ENCODE peak calls at places on chromosomes 6 and 20, in four cellular contexts. N is neural progenitor cell, O is mammary epithelial cell, B is PC-3. F is an unnamed sample.

GRCh38 chr20:52410182-52410647 is 218.6 kb upstream of the ZFP64 start:
- DNase-seq in O (no peak), B (no peak), N (no peak), F (peak; percentile 74)

GRCh38 chr6:26392932-26393636 is 9.0 kb upstream of the BTN3A1 start:
- DNase-seq in N (no peak), O (no peak), B (no peak), F (no peak)

GRCh38 chr20:49149281-49150045 is 38.7 kb downstream of the STAU1 start:
- DNase-seq in B (no peak), N (no peak), O (no peak), F (no peak)

GRCh38 chr6:25303234-25303633 is 24.1 kb downstream of the CARMIL1 start:
- DNase-seq in O (no peak), N (no peak), B (no peak), F (no peak)

GRCh38 chr20:52049001-52049731 is 142.4 kb downstream of the ZFP64 start:
- DNase-seq in B (no peak), N (peak; percentile 81), O (no peak), F (peak; percentile 44)

GRCh38 chr6:11605507-11605905 is 68.0 kb downstream of the TMEM170B start:
- DNase-seq in N (peak; percentile 8), O (no peak), B (no peak), F (no peak)

GRCh38 chr6:158002249-158002950 is 20.7 kb downstream of the SYNJ2 start:
- DNase-seq in O (peak; percentile 83), N (no peak), B (peak; percentile 79), F (no peak)

GRCh38 chr20:32364554-32365208 is 6.5 kb downstream of the ASXL1 start:
- DNase-seq in N (no peak), O (no peak), B (no peak), F (no peak)

GRCh38 chr6:140979642-140980091 is 1153.1 kb upstream of the GJE1 start:
- DNase-seq in N (no peak), O (peak; percentile 57), B (no peak), F (peak; percentile 94)

GRCh38 chr6:56374841-56375369 is 127.5 kb upstream of the COL21A1 start:
- DNase-seq in N (no peak), O (peak; percentile 62), B (no peak), F (peak; percentile 61)

GRCh38 chr6:154994881-154995240 is 254 bp upstream of the TIAM2 start:
- DNase-seq in B (no peak), O (no peak), N (no peak), F (no peak)

GRCh38 chr6:131831392-131831791 is 23.6 kb downstream of the ENPP1 start:
- DNase-seq in N (no peak), O (no peak), B (peak; percentile 38), F (peak; percentile 68)

GRCh38 chr20:50455656-50456451 is 54.3 kb upstream of the PTPN1 start:
- DNase-seq in N (no peak), O (no peak), B (no peak), F (no peak)

GRCh38 chr6:132734694-132735236 is 20.9 kb upstream of the VNN1 start:
- DNase-seq in O (peak; percentile 26), B (peak; percentile 40), N (no peak), F (no peak)

GRCh38 chr6:75934643-75935472 is 137.6 kb downstream of the IMPG1 start:
- DNase-seq in O (peak; percentile 57), N (peak; percentile 88), B (peak; percentile 83), F (peak; percentile 66)

GRCh38 chr6:33981861-33982260 is 164.0 kb downstream of the GRM4 start:
- DNase-seq in N (no peak), O (no peak), B (no peak), F (no peak)

GRCh38 chr6:33984466-33985332 is 161.2 kb downstream of the GRM4 start:
- DNase-seq in O (no peak), N (no peak), B (no peak), F (no peak)

GRCh38 chr6:33981421-33981820 is 164.5 kb downstream of the GRM4 start:
- DNase-seq in B (no peak), N (no peak), O (no peak), F (no peak)

GRCh38 chr6:33983721-33984465 is 162.0 kb downstream of the GRM4 start:
- DNase-seq in B (no peak), O (no peak), N (no peak), F (no peak)

DNA sequence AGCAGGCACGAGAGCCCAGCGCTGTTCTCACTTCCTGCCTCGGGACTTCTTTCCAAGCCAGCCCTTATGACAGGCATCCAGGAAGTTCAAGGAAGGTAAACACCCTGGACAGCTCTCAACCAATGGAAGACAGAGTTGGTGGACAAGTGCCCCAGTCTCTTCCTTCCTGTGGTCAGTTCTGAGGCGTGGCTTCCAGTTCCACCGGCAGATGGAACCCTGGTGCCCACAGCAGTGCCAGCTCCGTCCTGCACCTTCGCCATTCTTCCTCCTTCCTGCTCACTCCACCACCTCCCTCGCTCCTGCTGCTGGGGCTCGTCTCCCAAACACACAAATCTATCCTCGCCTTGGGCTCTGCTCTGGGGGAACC is 162.8 kb downstream of the GRM4 start:
- DNase-seq in N (no peak), B (peak; percentile 70), O (no peak), F (no peak)
- H2AFZ ChIP-seq in N (no peak overlapping the region), B (peak overlapping the region; percentile 89), O (no peak overlapping the region), F (no peak overlapping the region)

GRCh38 chr20:59270380-59270779 is 30.0 kb upstream of the EDN3 start:
- DNase-seq in O (no peak), B (no peak), N (no peak), F (no peak)

GRCh38 chr20:59268827-59269226 is 31.6 kb upstream of the EDN3 start:
- DNase-seq in N (peak; percentile 13), O (no peak), B (no peak), F (no peak)

GRCh38 chr20:59269396-59270025 is 30.9 kb upstream of the EDN3 start:
- DNase-seq in O (no peak), B (no peak), N (peak; percentile 13), F (no peak)

GRCh38 chr20:59273699-59274380 is 26.6 kb upstream of the EDN3 start:
- DNase-seq in O (no peak), B (no peak), N (no peak), F (no peak)
- TF ChIP-seq EZH2 in O (no peak), B (no peak), N (no peak), F (no peak)

GRCh38 chr6:170459451-170459850 is 93.7 kb downstream of the PSMB1 start:
- DNase-seq in N (no peak), O (peak; percentile 24), B (peak; percentile 17), F (peak; percentile 42)
- H3K4me3 ChIP-seq in N (no peak overlapping the region), O (no peak overlapping the region), B (peak overlapping the region; percentile 56), F (no peak overlapping the region)

GRCh38 chr6:134429861-134430380 is 112.0 kb upstream of the SGK1 start:
- DNase-seq in O (no peak), B (no peak), N (no peak), F (no peak)
- H2AFZ ChIP-seq in O (peak overlapping the region; percentile 32), B (no peak overlapping the region), N (no peak overlapping the region), F (no peak overlapping the region)

GRCh38 chr20:41657655-41658054 is 39.5 kb upstream of the CHD6 start:
- DNase-seq in B (no peak), O (no peak), N (no peak), F (no peak)
- TF ChIP-seq EZH2 in B (no peak), O (no peak), N (no peak), F (no peak)

DNA sequence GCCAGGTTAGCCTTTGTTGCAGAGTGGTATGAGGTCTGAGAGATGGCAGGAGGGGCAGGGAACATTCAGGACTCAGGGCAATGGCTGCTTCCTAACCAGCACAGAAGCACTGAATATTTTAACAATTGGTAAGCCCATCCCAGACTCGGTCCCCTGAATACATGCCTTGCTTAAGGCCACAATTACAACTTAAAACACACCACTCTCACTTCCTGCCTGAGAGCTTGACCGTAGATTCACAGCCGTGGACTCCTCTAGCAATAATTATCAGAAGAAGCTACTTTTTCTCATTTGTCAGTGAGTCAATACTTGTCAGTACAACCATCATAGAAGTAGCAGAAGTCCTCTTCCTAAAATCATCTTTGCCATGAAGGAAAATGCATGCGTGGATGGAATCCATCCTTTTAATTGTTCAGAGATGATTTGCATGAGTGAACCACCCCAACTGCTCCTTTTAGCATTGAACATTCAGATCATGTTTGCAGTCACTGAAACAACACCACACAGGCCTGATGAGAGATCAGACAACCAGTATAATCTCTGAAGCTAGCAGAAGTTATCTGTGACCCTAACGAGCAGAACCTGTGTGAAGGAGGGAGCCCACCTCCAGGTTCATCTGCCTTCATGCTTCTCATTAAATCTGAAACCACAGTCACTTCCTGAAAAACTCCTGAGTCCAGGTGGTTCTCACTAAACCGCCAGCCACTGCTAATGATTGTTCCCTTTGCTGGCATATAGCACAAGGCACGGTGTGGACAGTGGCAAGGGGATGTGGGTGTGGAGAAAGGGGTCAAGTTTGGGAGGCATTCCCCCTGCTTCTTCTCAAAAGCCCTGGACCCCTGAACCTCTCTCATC is 333.9 kb upstream of the CNR1 start:
- DNase-seq in N (no peak), B (no peak), O (no peak), F (no peak)
- H3K4me3 ChIP-seq in N (no peak overlapping the region), B (no peak overlapping the region), O (no peak overlapping the region), F (no peak overlapping the region)

GRCh38 chr6:41638002-41638800 is at the start of gene MDFI:
- DNase-seq in O (peak; percentile 23), N (peak; percentile 81), B (no peak), F (no peak)

GRCh38 chr6:41637179-41638001 is 878 bp upstream of the MDFI start:
- DNase-seq in N (peak; percentile 62), B (peak; percentile 66), O (peak; percentile 46), F (no peak)

GRCh38 chr6:41640436-41640835 is 2.2 kb downstream of the MDFI start:
- DNase-seq in B (no peak), O (no peak), N (no peak), F (peak; percentile 59)

GRCh38 chr6:41639556-41640371 is 1.5 kb downstream of the MDFI start:
- DNase-seq in O (no peak), N (no peak), B (no peak), F (no peak)

DNA sequence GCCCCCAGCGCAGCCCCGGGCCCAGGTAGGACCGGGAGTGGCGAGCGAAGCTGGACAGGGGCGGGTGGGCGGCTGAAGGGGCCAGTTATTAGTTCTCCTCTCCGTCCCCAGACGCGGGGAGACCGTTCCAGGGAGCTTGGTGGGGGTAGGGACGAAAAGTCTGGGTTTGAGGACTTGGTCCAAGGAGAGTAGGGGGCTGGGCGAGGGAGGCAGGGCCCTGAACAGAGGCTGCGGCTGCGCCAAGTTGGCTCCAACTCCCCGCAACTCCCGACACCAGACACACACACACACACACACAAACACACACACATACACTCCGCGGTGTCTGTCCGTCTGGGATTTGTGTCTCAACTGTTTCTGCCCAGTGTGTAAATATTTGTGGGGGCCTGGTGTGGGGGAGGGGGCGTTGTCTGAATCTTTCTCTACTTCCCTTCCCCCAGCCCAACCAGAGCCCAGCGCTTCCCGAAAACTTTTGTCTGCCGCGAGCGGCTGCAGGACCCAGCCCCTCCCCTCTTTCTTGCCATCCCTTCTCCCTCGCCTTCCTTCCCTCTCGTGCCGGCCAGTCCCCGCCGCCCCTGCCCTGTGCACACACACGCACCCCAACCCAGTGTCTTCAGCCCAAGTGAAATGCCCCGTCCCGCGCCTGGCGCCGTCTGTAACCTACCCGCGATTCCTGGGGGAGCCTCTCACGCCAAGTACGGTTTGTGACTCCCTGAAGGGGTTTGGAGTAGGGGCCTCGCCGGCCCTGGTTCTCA is 710 bp downstream of the MDFI start:
- DNase-seq in O (peak; percentile 39), B (no peak), N (peak; percentile 73), F (peak; percentile 61)
- H2AFZ ChIP-seq in O (no peak overlapping the region), B (no peak overlapping the region), N (peak overlapping the region; percentile 48), F (peak overlapping the region; percentile 65)

DNA sequence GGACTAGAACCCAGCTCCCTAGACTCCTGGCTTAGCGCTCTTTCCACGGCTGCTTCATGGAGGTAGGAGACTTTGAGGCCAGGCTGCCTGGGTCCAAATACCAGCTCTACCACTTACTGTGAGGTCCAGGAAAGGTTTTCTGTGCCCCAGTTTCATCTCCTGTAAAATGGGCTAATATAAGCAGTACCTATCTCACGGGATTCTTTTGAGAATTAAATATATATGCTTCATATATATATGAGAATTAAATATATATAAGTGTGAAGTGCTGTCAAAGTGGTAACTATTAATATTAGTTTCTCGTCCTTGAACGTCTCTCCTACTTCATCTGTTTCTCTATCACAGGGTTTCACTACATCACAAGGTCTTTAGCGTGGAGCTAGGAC is 10.2 kb upstream of the LY6G5C start:
- DNase-seq in B (no peak), N (no peak), O (no peak), F (no peak)
- TF ChIP-seq EZH2 in B (no peak), N (no peak), O (no peak), F (no peak)

F was measured in astrocyte.